ENCODE peak calls at places on chromosomes 6 and 20, in seven cellular contexts. One of them, this sample, is unnamed.

GRCh38 chr6:16976418-16977183 is 125.2 kb upstream of the STMND1 start:
- DNase-seq in stimulated activated CD4-positive, alpha-beta T cell treated with anti-CD3 and anti-CD28 coated beads, Interleukin-2, amount 100 ng/mL, for 4 hours: no peak
- DNase-seq in non-pigmented ciliary epithelial cell: no peak
- DNase-seq in NCI-H1092: no peak
- DNase-seq in tibial artery: no peak
- DNase-seq in NAMALWA: no peak
- DNase-seq in B cell: no peak
- DNase-seq in this sample: no peak

GRCh38 chr6:148493374-148493773 is 150.7 kb downstream of the SASH1 start:
- DNase-seq in non-pigmented ciliary epithelial cell: no peak
- DNase-seq in tibial artery: no peak
- DNase-seq in NCI-H1092: no peak
- DNase-seq in B cell: no peak
- DNase-seq in stimulated activated CD4-positive, alpha-beta T cell treated with anti-CD3 and anti-CD28 coated beads, Interleukin-2, amount 100 ng/mL, for 4 hours: no peak
- DNase-seq in NAMALWA: no peak
- DNase-seq in this sample: no peak

GRCh38 chr20:829531-829930 is 4.0 kb upstream of the FAM110A start:
- DNase-seq in NCI-H1092: no peak
- DNase-seq in NAMALWA: no peak
- DNase-seq in non-pigmented ciliary epithelial cell: no peak
- DNase-seq in tibial artery: peak; percentile 11
- DNase-seq in B cell: no peak
- DNase-seq in stimulated activated CD4-positive, alpha-beta T cell treated with anti-CD3 and anti-CD28 coated beads, Interleukin-2, amount 100 ng/mL, for 4 hours: no peak
- DNase-seq in this sample: no peak

GRCh38 chr6:63649269-63649668 is 13.7 kb downstream of the PHF3 start:
- DNase-seq in tibial artery: no peak
- DNase-seq in NCI-H1092: no peak
- DNase-seq in non-pigmented ciliary epithelial cell: no peak
- DNase-seq in B cell: no peak
- DNase-seq in NAMALWA: no peak
- DNase-seq in stimulated activated CD4-positive, alpha-beta T cell treated with anti-CD3 and anti-CD28 coated beads, Interleukin-2, amount 100 ng/mL, for 4 hours: no peak
- DNase-seq in this sample: no peak

GRCh38 chr6:24752917-24753486 is 21.7 kb upstream of the GMNN start:
- DNase-seq in B cell: no peak
- DNase-seq in non-pigmented ciliary epithelial cell: no peak
- DNase-seq in NCI-H1092: no peak
- DNase-seq in NAMALWA: no peak
- DNase-seq in tibial artery: no peak
- DNase-seq in stimulated activated CD4-positive, alpha-beta T cell treated with anti-CD3 and anti-CD28 coated beads, Interleukin-2, amount 100 ng/mL, for 4 hours: no peak
- DNase-seq in this sample: no peak

GRCh38 chr6:29647927-29648642 is 8.8 kb upstream of the MOG start:
- DNase-seq in NCI-H1092: no peak
- DNase-seq in non-pigmented ciliary epithelial cell: no peak
- DNase-seq in B cell: no peak
- DNase-seq in stimulated activated CD4-positive, alpha-beta T cell treated with anti-CD3 and anti-CD28 coated beads, Interleukin-2, amount 100 ng/mL, for 4 hours: no peak
- DNase-seq in NAMALWA: peak; percentile 51
- DNase-seq in tibial artery: no peak
- DNase-seq in this sample: no peak

GRCh38 chr6:169212436-169212835 is 41.2 kb downstream of the THBS2 start:
- DNase-seq in non-pigmented ciliary epithelial cell: no peak
- DNase-seq in NAMALWA: no peak
- DNase-seq in B cell: peak; percentile 11
- DNase-seq in stimulated activated CD4-positive, alpha-beta T cell treated with anti-CD3 and anti-CD28 coated beads, Interleukin-2, amount 100 ng/mL, for 4 hours: no peak
- DNase-seq in tibial artery: no peak
- DNase-seq in NCI-H1092: no peak
- DNase-seq in this sample: no peak

GRCh38 chr6:111550195-111550594 is 55.5 kb downstream of the TRAF3IP2 start:
- DNase-seq in tibial artery: no peak
- DNase-seq in NAMALWA: no peak
- DNase-seq in B cell: no peak
- DNase-seq in NCI-H1092: no peak
- DNase-seq in stimulated activated CD4-positive, alpha-beta T cell treated with anti-CD3 and anti-CD28 coated beads, Interleukin-2, amount 100 ng/mL, for 4 hours: no peak
- DNase-seq in non-pigmented ciliary epithelial cell: no peak
- DNase-seq in this sample: no peak

GRCh38 chr6:14335071-14335470 is 217.5 kb downstream of the CD83 start:
- DNase-seq in stimulated activated CD4-positive, alpha-beta T cell treated with anti-CD3 and anti-CD28 coated beads, Interleukin-2, amount 100 ng/mL, for 4 hours: no peak
- DNase-seq in B cell: no peak
- DNase-seq in tibial artery: no peak
- DNase-seq in NAMALWA: no peak
- DNase-seq in NCI-H1092: no peak
- DNase-seq in non-pigmented ciliary epithelial cell: no peak
- DNase-seq in this sample: no peak

GRCh38 chr6:82006027-82006738 is 241.4 kb downstream of the IBTK start:
- DNase-seq in NCI-H1092: no peak
- DNase-seq in stimulated activated CD4-positive, alpha-beta T cell treated with anti-CD3 and anti-CD28 coated beads, Interleukin-2, amount 100 ng/mL, for 4 hours: no peak
- DNase-seq in B cell: peak; percentile 11
- DNase-seq in non-pigmented ciliary epithelial cell: no peak
- DNase-seq in NAMALWA: peak; percentile 44
- DNase-seq in tibial artery: no peak
- DNase-seq in this sample: no peak

GRCh38 chr20:54070187-54070987 is at the start of gene BCAS1:
- DNase-seq in NCI-H1092: no peak
- DNase-seq in non-pigmented ciliary epithelial cell: no peak
- DNase-seq in NAMALWA: no peak
- DNase-seq in tibial artery: no peak
- DNase-seq in B cell: no peak
- DNase-seq in stimulated activated CD4-positive, alpha-beta T cell treated with anti-CD3 and anti-CD28 coated beads, Interleukin-2, amount 100 ng/mL, for 4 hours: no peak
- DNase-seq in this sample: no peak

GRCh38 chr6:49333345-49334120 is 129.5 kb downstream of the MMUT start:
- DNase-seq in non-pigmented ciliary epithelial cell: no peak
- DNase-seq in NCI-H1092: no peak
- DNase-seq in NAMALWA: no peak
- DNase-seq in tibial artery: no peak
- DNase-seq in stimulated activated CD4-positive, alpha-beta T cell treated with anti-CD3 and anti-CD28 coated beads, Interleukin-2, amount 100 ng/mL, for 4 hours: no peak
- DNase-seq in B cell: no peak
- DNase-seq in this sample: no peak

GRCh38 chr6:11810039-11810541 is 31.5 kb upstream of the ADTRP start:
- DNase-seq in NCI-H1092: no peak
- DNase-seq in non-pigmented ciliary epithelial cell: no peak
- DNase-seq in tibial artery: peak; percentile 96
- DNase-seq in stimulated activated CD4-positive, alpha-beta T cell treated with anti-CD3 and anti-CD28 coated beads, Interleukin-2, amount 100 ng/mL, for 4 hours: no peak
- DNase-seq in B cell: no peak
- DNase-seq in NAMALWA: no peak
- DNase-seq in this sample: peak; percentile 39

GRCh38 chr6:30816791-30817739 is 67.3 kb upstream of the DDR1 start:
- DNase-seq in B cell: no peak
- DNase-seq in stimulated activated CD4-positive, alpha-beta T cell treated with anti-CD3 and anti-CD28 coated beads, Interleukin-2, amount 100 ng/mL, for 4 hours: no peak
- DNase-seq in tibial artery: no peak
- DNase-seq in NAMALWA: no peak
- DNase-seq in NCI-H1092: no peak
- DNase-seq in non-pigmented ciliary epithelial cell: no peak
- DNase-seq in this sample: no peak

GRCh38 chr6:4316867-4317400 is 181.6 kb upstream of the ECI2 start:
- DNase-seq in NAMALWA: peak; percentile 1
- DNase-seq in NCI-H1092: no peak
- DNase-seq in non-pigmented ciliary epithelial cell: peak; percentile 24
- DNase-seq in stimulated activated CD4-positive, alpha-beta T cell treated with anti-CD3 and anti-CD28 coated beads, Interleukin-2, amount 100 ng/mL, for 4 hours: no peak
- DNase-seq in tibial artery: peak; percentile 72
- DNase-seq in B cell: peak; percentile 13
- DNase-seq in this sample: peak; percentile 34

GRCh38 chr6:6825153-6825847 is 236.8 kb downstream of the LY86 start:
- DNase-seq in NAMALWA: no peak
- DNase-seq in tibial artery: no peak
- DNase-seq in NCI-H1092: no peak
- DNase-seq in B cell: no peak
- DNase-seq in non-pigmented ciliary epithelial cell: no peak
- DNase-seq in stimulated activated CD4-positive, alpha-beta T cell treated with anti-CD3 and anti-CD28 coated beads, Interleukin-2, amount 100 ng/mL, for 4 hours: no peak
- DNase-seq in this sample: no peak

GRCh38 chr6:139657121-139657520 is 282.7 kb upstream of the CITED2 start:
- DNase-seq in NCI-H1092: no peak
- DNase-seq in NAMALWA: no peak
- DNase-seq in stimulated activated CD4-positive, alpha-beta T cell treated with anti-CD3 and anti-CD28 coated beads, Interleukin-2, amount 100 ng/mL, for 4 hours: no peak
- DNase-seq in non-pigmented ciliary epithelial cell: no peak
- DNase-seq in B cell: no peak
- DNase-seq in tibial artery: no peak
- DNase-seq in this sample: no peak

GRCh38 chr6:122818866-122819265 is 29.8 kb downstream of the SMPDL3A start:
- DNase-seq in NCI-H1092: no peak
- DNase-seq in tibial artery: no peak
- DNase-seq in NAMALWA: no peak
- DNase-seq in stimulated activated CD4-positive, alpha-beta T cell treated with anti-CD3 and anti-CD28 coated beads, Interleukin-2, amount 100 ng/mL, for 4 hours: no peak
- DNase-seq in B cell: no peak
- DNase-seq in non-pigmented ciliary epithelial cell: no peak
- DNase-seq in this sample: no peak

GRCh38 chr6:2952557-2953095 is 18.7 kb downstream of the SERPINB6 start:
- DNase-seq in B cell: peak; percentile 58
- DNase-seq in NAMALWA: peak; percentile 86
- DNase-seq in non-pigmented ciliary epithelial cell: peak; percentile 40
- DNase-seq in tibial artery: peak; percentile 93
- DNase-seq in stimulated activated CD4-positive, alpha-beta T cell treated with anti-CD3 and anti-CD28 coated beads, Interleukin-2, amount 100 ng/mL, for 4 hours: peak; percentile 33
- DNase-seq in NCI-H1092: no peak
- DNase-seq in this sample: peak; percentile 68

GRCh38 chr6:38804368-38804767 is 89.3 kb downstream of the DNAH8 start:
- DNase-seq in NAMALWA: peak; percentile 39
- DNase-seq in B cell: no peak
- DNase-seq in stimulated activated CD4-positive, alpha-beta T cell treated with anti-CD3 and anti-CD28 coated beads, Interleukin-2, amount 100 ng/mL, for 4 hours: no peak
- DNase-seq in tibial artery: no peak
- DNase-seq in NCI-H1092: no peak
- DNase-seq in non-pigmented ciliary epithelial cell: no peak
- DNase-seq in this sample: no peak

GRCh38 chr20:50054626-50055511 is 58.1 kb downstream of the UBE2V1 start:
- DNase-seq in NAMALWA: no peak
- DNase-seq in stimulated activated CD4-positive, alpha-beta T cell treated with anti-CD3 and anti-CD28 coated beads, Interleukin-2, amount 100 ng/mL, for 4 hours: no peak
- DNase-seq in B cell: no peak
- DNase-seq in NCI-H1092: no peak
- DNase-seq in non-pigmented ciliary epithelial cell: no peak
- DNase-seq in tibial artery: peak; percentile 77
- DNase-seq in this sample: peak; percentile 55

GRCh38 chr6:29887330-29887818 is 55.0 kb upstream of the HLA-A start:
- DNase-seq in NAMALWA: peak; percentile 29
- DNase-seq in B cell: peak; percentile 71
- DNase-seq in stimulated activated CD4-positive, alpha-beta T cell treated with anti-CD3 and anti-CD28 coated beads, Interleukin-2, amount 100 ng/mL, for 4 hours: peak; percentile 6
- DNase-seq in NCI-H1092: peak; percentile 1
- DNase-seq in tibial artery: peak; percentile 76
- DNase-seq in non-pigmented ciliary epithelial cell: no peak
- DNase-seq in this sample: no peak

GRCh38 chr20:37270586-37271420 is 9.2 kb upstream of the GHRH start:
- DNase-seq in stimulated activated CD4-positive, alpha-beta T cell treated with anti-CD3 and anti-CD28 coated beads, Interleukin-2, amount 100 ng/mL, for 4 hours: no peak
- DNase-seq in non-pigmented ciliary epithelial cell: no peak
- DNase-seq in B cell: peak; percentile 66
- DNase-seq in tibial artery: no peak
- DNase-seq in NCI-H1092: no peak
- DNase-seq in NAMALWA: peak; percentile 24
- DNase-seq in this sample: no peak

GRCh38 chr6:54236984-54237383 is 71.3 kb upstream of the TINAG start:
- DNase-seq in stimulated activated CD4-positive, alpha-beta T cell treated with anti-CD3 and anti-CD28 coated beads, Interleukin-2, amount 100 ng/mL, for 4 hours: no peak
- DNase-seq in non-pigmented ciliary epithelial cell: no peak
- DNase-seq in tibial artery: no peak
- DNase-seq in B cell: no peak
- DNase-seq in NAMALWA: no peak
- DNase-seq in NCI-H1092: no peak
- DNase-seq in this sample: no peak

GRCh38 chr20:37515876-37516275 is 5.2 kb upstream of the NNAT start:
- DNase-seq in tibial artery: no peak
- DNase-seq in non-pigmented ciliary epithelial cell: no peak
- DNase-seq in NAMALWA: no peak
- DNase-seq in NCI-H1092: no peak
- DNase-seq in stimulated activated CD4-positive, alpha-beta T cell treated with anti-CD3 and anti-CD28 coated beads, Interleukin-2, amount 100 ng/mL, for 4 hours: no peak
- DNase-seq in B cell: no peak
- DNase-seq in this sample: no peak

GRCh38 chr20:45592574-45593189 is 13.6 kb upstream of the WFDC8 start:
- DNase-seq in tibial artery: no peak
- DNase-seq in NCI-H1092: peak; percentile 16
- DNase-seq in B cell: peak; percentile 59
- DNase-seq in non-pigmented ciliary epithelial cell: no peak
- DNase-seq in stimulated activated CD4-positive, alpha-beta T cell treated with anti-CD3 and anti-CD28 coated beads, Interleukin-2, amount 100 ng/mL, for 4 hours: no peak
- DNase-seq in NAMALWA: peak; percentile 85
- DNase-seq in this sample: no peak

GRCh38 chr6:131027326-131027725 is 35.7 kb downstream of the EPB41L2 start:
- DNase-seq in tibial artery: no peak
- DNase-seq in NAMALWA: no peak
- DNase-seq in NCI-H1092: no peak
- DNase-seq in B cell: no peak
- DNase-seq in non-pigmented ciliary epithelial cell: no peak
- DNase-seq in stimulated activated CD4-positive, alpha-beta T cell treated with anti-CD3 and anti-CD28 coated beads, Interleukin-2, amount 100 ng/mL, for 4 hours: no peak
- DNase-seq in this sample: no peak

GRCh38 chr20:39799366-39799965 is 837.3 kb downstream of the DHX35 start:
- DNase-seq in NCI-H1092: no peak
- DNase-seq in non-pigmented ciliary epithelial cell: no peak
- DNase-seq in NAMALWA: no peak
- DNase-seq in B cell: no peak
- DNase-seq in tibial artery: no peak
- DNase-seq in stimulated activated CD4-positive, alpha-beta T cell treated with anti-CD3 and anti-CD28 coated beads, Interleukin-2, amount 100 ng/mL, for 4 hours: no peak
- DNase-seq in this sample: no peak

This sample was measured in astrocyte of the cerebellum.